ENCODE peak calls at places on chromosomes 1 and 21, in five cellular contexts. X is astrocyte of the spinal cord, V is HCT116, P is right atrium auricular region, B is right cardiac atrium. R is an unnamed sample.

GRCh38 chr21:29187939-29188338 is 57.5 kb downstream of the MAP3K7CL start:
- DNase-seq in X (peak), V (peak), P (no peak), B (peak), R (peak)

GRCh38 chr1:63329621-63330330 is 7.4 kb downstream of the FOXD3 start:
- DNase-seq in X (no peak), V (no peak), P (no peak), B (no peak), R (peak)

GRCh38 chr1:117188268-117189108 is 22.2 kb downstream of the VTCN1 start:
- DNase-seq in X (no peak), V (no peak), P (no peak), B (no peak), R (no peak)

GRCh38 chr21:28018741-28019669 is 973.7 kb downstream of the LTN1 start:
- DNase-seq in X (no peak), V (no peak), P (no peak), B (no peak), R (peak)

GRCh38 chr1:27522860-27523665 is 33.1 kb upstream of the WASF2 start:
- DNase-seq in X (no peak), V (no peak), P (no peak), B (peak), R (no peak)

GRCh38 chr1:218345673-218346390 is 696 bp downstream of the TGFB2 start:
- DNase-seq in X (peak), V (no peak), P (peak), B (peak), R (peak)

GRCh38 chr1:46613661-46614603 is 2.7 kb downstream of the MOB3C start:
- DNase-seq in X (peak), V (no peak), P (peak), B (peak), R (peak)

GRCh38 chr21:16243396-16243795 is 513.6 kb downstream of the USP25 start:
- DNase-seq in X (no peak), V (no peak), P (no peak), B (no peak), R (no peak)

GRCh38 chr1:41679531-41679930 is 195.0 kb upstream of the EDN2 start:
- DNase-seq in X (no peak), V (no peak), P (no peak), B (no peak), R (no peak)

GRCh38 chr1:19076841-19077616 is 120.6 kb upstream of the IFFO2 start:
- DNase-seq in X (no peak), V (no peak), P (no peak), B (no peak), R (no peak)

GRCh38 chr1:235563513-235563912 is 59.3 kb upstream of the B3GALNT2 start:
- DNase-seq in X (no peak), V (no peak), P (no peak), B (no peak), R (no peak)

GRCh38 chr1:61230523-61230922 is 148.2 kb downstream of the NFIA start:
- DNase-seq in X (no peak), V (no peak), P (no peak), B (no peak), R (no peak)

GRCh38 chr1:59509341-59509869 is 212.5 kb downstream of the FGGY start:
- DNase-seq in X (no peak), V (no peak), P (no peak), B (no peak), R (no peak)

GRCh38 chr1:154403300-154403943 is 1.7 kb upstream of the IL6R start:
- DNase-seq in X (no peak), V (no peak), P (no peak), B (no peak), R (no peak)

GRCh38 chr1:25810341-25811299 is 9.1 kb upstream of the MTFR1L start:
- DNase-seq in X (peak), V (no peak), P (no peak), B (peak), R (no peak)

GRCh38 chr21:39518845-39519205 is 67.1 kb downstream of the SH3BGR start:
- DNase-seq in X (no peak), V (no peak), P (no peak), B (no peak), R (no peak)

GRCh38 chr1:33331444-33332356 is 10.8 kb upstream of the A3GALT2 start:
- DNase-seq in X (no peak), V (no peak), P (no peak), B (no peak), R (peak)

DNA sequence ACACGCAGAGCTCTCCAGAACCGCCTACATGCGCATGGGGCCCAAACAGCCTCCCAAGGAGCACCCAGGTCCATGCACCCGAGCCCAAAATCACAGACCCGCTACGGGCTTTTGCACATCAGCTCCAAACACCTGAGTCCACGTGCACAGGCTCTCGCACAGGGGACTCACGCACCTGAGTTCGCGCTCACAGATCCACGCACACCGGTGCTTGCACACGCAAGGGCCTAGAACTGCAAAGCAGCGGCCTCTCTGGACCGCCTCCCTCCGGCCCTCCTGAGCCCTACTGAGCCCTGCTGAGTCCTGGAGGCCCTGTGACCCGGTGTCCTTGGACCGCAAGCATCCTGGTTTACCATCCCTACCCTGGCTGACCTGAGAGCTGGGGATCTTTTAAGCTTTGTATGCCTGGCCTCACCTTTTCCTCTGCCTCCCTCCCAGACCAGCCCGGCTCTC is 8.3 kb downstream of the OLIG2 start:
- DNase-seq in X (no peak), V (no peak), P (no peak), B (no peak), R (no peak)
- H3K4me3 ChIP-seq in X (no peak), V (no peak), P (no peak), B (no peak), R (no peak)

GRCh38 chr1:148367596-148367995 is 115.5 kb downstream of the PPIAL4G start:
- DNase-seq in X (peak), V (no peak), P (no peak), B (no peak), R (no peak)

GRCh38 chr1:148362141-148362929 is 120.8 kb downstream of the PPIAL4G start:
- DNase-seq in X (peak), V (peak), P (no peak), B (no peak), R (peak)

DNA sequence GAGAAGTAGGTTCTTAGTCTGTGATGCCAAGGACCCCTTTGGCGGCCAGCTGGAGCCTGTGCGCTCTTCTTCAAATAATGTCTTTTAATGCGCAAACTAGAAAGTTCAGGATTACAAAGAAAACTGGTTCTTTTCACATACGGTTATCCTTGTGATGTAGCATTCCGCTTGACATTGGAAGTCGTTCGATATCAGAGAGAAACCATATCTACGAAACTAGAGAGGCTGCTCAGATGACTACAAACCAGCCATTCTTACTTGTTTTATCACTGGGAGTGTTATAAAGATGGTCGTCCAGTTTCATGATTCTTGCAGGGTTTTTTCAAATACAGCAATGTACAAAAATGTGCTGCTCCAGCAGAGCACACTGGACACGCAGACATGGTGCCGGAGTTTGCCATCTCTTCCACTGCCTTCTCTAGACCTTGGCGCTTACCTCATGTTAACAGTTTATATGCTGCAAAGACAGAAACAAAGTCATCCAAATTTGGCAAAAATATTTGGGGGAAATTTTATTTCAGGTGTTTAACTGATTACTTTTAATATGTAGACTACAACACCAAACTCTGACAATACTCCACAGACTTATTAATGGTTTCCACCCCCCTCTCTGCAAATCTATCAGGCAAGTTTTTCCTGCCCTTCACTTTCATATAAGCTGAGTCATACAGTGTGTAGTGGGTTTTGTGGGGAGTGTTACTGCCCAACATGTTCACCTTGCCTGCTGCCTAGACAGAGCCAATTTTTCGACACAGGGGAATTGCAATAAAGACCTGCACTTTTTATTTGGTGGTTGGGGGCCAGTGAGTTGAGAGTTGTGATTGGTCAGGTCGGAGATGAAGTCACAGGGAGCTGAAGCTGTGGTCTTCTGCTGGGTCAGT is 119.9 kb downstream of the PPIAL4G start:
- DNase-seq in X (no peak), V (no peak), P (no peak), B (no peak), R (no peak)
- H3K4me3 ChIP-seq in X (peak), V (no peak), P (peak), B (no peak), R (no peak)

DNA sequence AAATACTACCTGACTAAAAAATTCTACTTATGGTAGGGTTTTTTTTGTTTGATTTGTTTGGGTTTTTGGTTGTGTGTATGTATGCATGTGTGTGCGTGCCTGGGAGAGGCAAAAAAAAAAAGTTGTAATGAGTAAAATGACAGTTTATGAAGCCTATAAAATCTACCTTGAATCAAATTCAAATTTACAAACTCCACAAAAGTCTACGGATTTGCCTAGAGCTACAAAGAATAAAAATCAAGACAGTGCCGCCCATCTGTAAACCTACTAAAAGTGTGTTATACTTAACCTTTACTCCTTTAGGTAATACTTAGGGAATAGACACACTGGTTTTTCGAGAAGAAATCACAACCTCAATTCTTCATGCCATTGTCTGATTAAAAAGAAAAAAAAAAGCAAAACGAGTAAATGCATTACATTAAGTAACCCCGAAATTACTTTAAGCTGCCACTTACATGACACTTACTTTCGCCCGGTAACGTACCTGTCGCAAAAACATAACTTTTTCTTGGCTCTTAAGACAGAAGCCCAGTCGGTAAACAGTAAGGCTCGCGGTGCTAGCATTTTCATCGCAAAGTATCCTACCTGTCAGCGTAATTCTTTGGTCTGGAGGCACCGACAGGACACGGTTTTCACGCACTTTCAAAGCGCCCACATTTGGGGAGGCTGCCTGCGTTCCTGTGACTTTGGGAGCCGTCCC is 999 bp downstream of the SYDE2 start:
- DNase-seq in X (peak), V (no peak), P (no peak), B (no peak), R (no peak)
- H3K4me3 ChIP-seq in X (peak), V (peak), P (peak), B (peak), R (peak)

GRCh38 chr1:166233750-166234366 is 67.1 kb upstream of the FAM78B start:
- DNase-seq in X (no peak), V (no peak), P (no peak), B (no peak), R (no peak)

GRCh38 chr1:166235728-166236127 is 68.9 kb upstream of the FAM78B start:
- DNase-seq in X (no peak), V (no peak), P (no peak), B (no peak), R (no peak)

GRCh38 chr1:166237675-166238074 is 70.9 kb upstream of the FAM78B start:
- DNase-seq in X (no peak), V (no peak), P (no peak), B (no peak), R (no peak)
- H3K4me3 ChIP-seq in X (no peak), V (no peak), P (no peak), B (no peak), R (no peak)

GRCh38 chr1:7704214-7705047 is 66.7 kb upstream of the VAMP3 start:
- DNase-seq in X (peak), V (peak), P (peak), B (peak), R (peak)
- H3K4me3 ChIP-seq in X (peak), V (peak), P (peak), B (peak), R (no peak)

GRCh38 chr1:228402638-228403025 is 4.0 kb downstream of the TRIM11 start:
- DNase-seq in X (no peak), V (no peak), P (no peak), B (no peak), R (no peak)

GRCh38 chr1:228405979-228406265 is 713 bp downstream of the TRIM11 start:
- DNase-seq in X (no peak), V (no peak), P (no peak), B (peak), R (no peak)

GRCh38 chr1:228405200-228405978 is 1.2 kb downstream of the TRIM11 start:
- DNase-seq in X (no peak), V (no peak), P (no peak), B (no peak), R (peak)

GRCh38 chr1:228403231-228403631 is 3.4 kb downstream of the TRIM11 start:
- DNase-seq in X (no peak), V (no peak), P (no peak), B (no peak), R (no peak)

DNA sequence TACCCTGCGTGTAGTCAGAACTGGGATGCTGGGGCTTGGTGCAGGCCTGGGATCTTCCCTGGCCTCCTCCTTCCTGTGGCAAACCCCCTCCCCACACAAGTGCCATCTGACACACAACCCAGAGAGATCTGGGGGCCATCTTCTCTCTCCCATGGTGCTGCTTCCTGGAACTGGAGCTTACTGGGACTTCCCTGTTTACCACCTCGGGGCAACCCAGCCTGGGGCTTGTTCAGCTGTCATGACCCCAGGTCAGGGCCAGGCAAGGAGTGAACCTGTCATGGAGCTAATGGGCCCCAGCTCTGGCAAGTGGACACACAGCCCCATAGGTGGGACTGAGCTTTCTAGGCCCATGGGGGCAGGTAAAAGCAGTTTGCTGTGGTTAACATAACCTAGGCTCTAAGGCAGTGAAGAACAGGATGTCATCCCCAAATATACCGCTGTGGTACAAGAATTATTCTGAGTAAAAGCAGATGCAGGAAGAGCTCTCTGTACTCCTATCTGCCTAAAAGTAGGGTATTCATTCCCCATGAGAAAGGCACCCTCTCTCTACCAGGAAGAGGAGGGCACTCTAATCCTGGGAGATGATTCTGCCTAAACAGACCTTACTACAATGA is 2.4 kb downstream of the TRIM11 start:
- DNase-seq in X (no peak), V (no peak), P (no peak), B (no peak), R (no peak)
- H3K4me3 ChIP-seq in X (no peak), V (peak), P (no peak), B (no peak), R (peak)

GRCh38 chr1:208241541-208241940 is 2.6 kb downstream of the PLXNA2 start:
- DNase-seq in X (no peak), V (no peak), P (no peak), B (no peak), R (no peak)
- H3K4me3 ChIP-seq in X (no peak), V (no peak), P (peak), B (peak), R (no peak)

DNA sequence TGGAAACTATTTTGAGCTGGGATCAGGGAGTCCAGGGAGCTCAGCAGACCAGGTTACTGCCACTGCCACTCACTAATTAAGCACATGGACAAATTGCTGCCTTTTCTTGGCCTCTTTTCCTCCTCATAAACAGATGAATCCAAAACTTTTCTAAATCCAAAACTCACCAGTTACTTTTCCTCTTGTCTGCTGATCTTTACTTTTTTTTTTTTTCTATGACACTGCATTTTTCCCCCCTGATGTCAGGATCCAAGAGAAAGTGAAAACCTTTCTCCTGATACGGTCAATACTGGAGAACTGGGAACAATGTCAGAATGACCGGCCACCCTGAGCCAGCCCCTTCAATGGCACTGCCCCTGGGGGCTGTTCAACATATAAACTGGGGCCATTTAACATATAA is 405.7 kb downstream of the DUSP10 start:
- DNase-seq in X (peak), V (no peak), P (no peak), B (no peak), R (peak)
- H3K4me3 ChIP-seq in X (no peak), V (no peak), P (no peak), B (no peak), R (peak)

GRCh38 chr1:204190212-204191211 is 5.8 kb downstream of the KISS1 start:
- DNase-seq in X (no peak), V (no peak), P (no peak), B (peak), R (no peak)
- H3K4me3 ChIP-seq in X (no peak), V (no peak), P (peak), B (peak), R (no peak)

GRCh38 chr1:17118706-17119075 is 560 bp downstream of the PADI2 start:
- DNase-seq in X (no peak), V (no peak), P (no peak), B (no peak), R (no peak)
- H3K4me3 ChIP-seq in X (peak), V (no peak), P (peak), B (no peak), R (peak)